ENCODE peak calls at places on chromosomes 7 and 10, in six cellular contexts. C is globus pallidus; Y is RWPE1; J is activated CD4-positive, alpha-beta T cell treated with anti-CD3 and anti-CD28 coated beads for 36 hours; I is iPS-NIHi11; N is activated T-cell treated with anti-CD3 and anti-CD28 coated beads, Interleukin-2, amount 50 U/mL, for 24 hours. B is an unnamed sample.
A peak's percentile ranks its signal among the peaks of the same experiment; 100 is the strongest.

GRCh38 chr10:23422003-23422411 is 16.9 kb upstream of the OTUD1 start:
- DNase-seq in C (no peak), Y (no peak), J (no peak), I (no peak), N (no peak), B (no peak)

GRCh38 chr7:7681936-7682329 is 36.5 kb downstream of the RPA3 start:
- DNase-seq in C (no peak), Y (no peak), J (no peak), I (no peak), N (no peak), B (no peak)

GRCh38 chr10:7475046-7475860 is 64.4 kb upstream of the SFMBT2 start:
- DNase-seq in C (peak; percentile 61), Y (no peak), J (no peak), I (peak; percentile 57), N (no peak), B (no peak)

GRCh38 chr7:94748371-94748770 is 92.4 kb upstream of the SGCE start:
- DNase-seq in C (no peak), Y (no peak), J (no peak), I (no peak), N (no peak), B (no peak)

GRCh38 chr7:138459300-138460175 is 521 bp upstream of the TRIM24 start:
- DNase-seq in C (peak; percentile 99), Y (no peak), J (peak; percentile 99), I (peak; percentile 94), N (peak; percentile 98), B (peak; percentile 98)

GRCh38 chr7:90238583-90238982 is 6.4 kb upstream of the CFAP69 start:
- DNase-seq in C (no peak), Y (no peak), J (no peak), I (no peak), N (no peak), B (no peak)

GRCh38 chr10:121243003-121243898 is 355.0 kb downstream of the FGFR2 start:
- DNase-seq in C (no peak), Y (no peak), J (no peak), I (no peak), N (no peak), B (no peak)

GRCh38 chr7:90320801-90321494 is at the start of gene FAM237B:
- DNase-seq in C (no peak), Y (peak; percentile 21), J (peak; percentile 25), I (peak; percentile 63), N (peak; percentile 33), B (no peak)